ENCODE peak calls at places on chromosomes 6 and 20, in seven cellular contexts. O is HCT116, U is GM23248, A is PC-3, V is hepatocyte, E is SK-N-SH, J is GM23338. G is an unnamed sample. For H3K9me2, the result is how much of the 10 kb centered on the place peaks cover.

GRCh38 chr6:156883497-156884252 is 106.5 kb downstream of the ARID1B start:
- DNase-seq in O (no peak), U (peak), A (no peak), V (peak), E (no peak), J (peak), G (peak)

GRCh38 chr6:35170166-35170565 is 29.0 kb upstream of the TCP11 start:
- DNase-seq in O (no peak), U (peak), A (no peak), V (no peak), E (no peak), J (no peak), G (no peak)

GRCh38 chr6:106799008-106799952 is 169.9 kb downstream of the QRSL1 start:
- DNase-seq in O (no peak), U (peak), A (peak), V (peak), E (no peak), J (no peak), G (no peak)

GRCh38 chr20:23147964-23148720 is 62.0 kb upstream of the CD93 start:
- DNase-seq in O (peak), U (peak), A (peak), V (peak), E (no peak), J (no peak), G (peak)

GRCh38 chr6:136880748-136881460 is 41.2 kb upstream of the SLC35D3 start:
- DNase-seq in O (no peak), U (no peak), A (no peak), V (no peak), E (no peak), J (peak), G (no peak)

GRCh38 chr20:2955257-2955950 is 82.1 kb downstream of the PTPRA start:
- DNase-seq in O (no peak), U (peak), A (no peak), V (no peak), E (no peak), J (no peak), G (no peak)

GRCh38 chr6:14804001-14804401 is 441.9 kb upstream of the JARID2 start:
- DNase-seq in O (no peak), U (peak), A (no peak), V (no peak), E (peak), J (no peak), G (no peak)

GRCh38 chr6:143328885-143329284 is 121.6 kb downstream of the ADAT2 start:
- DNase-seq in O (no peak), U (peak), A (peak), V (no peak), E (no peak), J (no peak), G (no peak)

GRCh38 chr6:27672113-27672799 is 199.4 kb upstream of the ZNF184 start:
- DNase-seq in O (peak), U (peak), A (peak), V (peak), E (no peak), J (peak), G (no peak)

GRCh38 chr6:111788779-111789276 is 84.4 kb downstream of the FYN start:
- DNase-seq in O (no peak), U (no peak), A (no peak), V (no peak), E (no peak), J (no peak), G (no peak)

GRCh38 chr20:50190251-50191064 is at the start of gene CEBPB:
- DNase-seq in O (peak), U (peak), A (peak), V (peak), E (peak), J (peak), G (peak)

GRCh38 chr6:137666202-137666774 is 172.1 kb upstream of the OLIG3 start:
- DNase-seq in O (no peak), U (no peak), A (no peak), V (no peak), E (no peak), J (no peak), G (no peak)

GRCh38 chr20:36342316-36342715 is 36.2 kb downstream of the DLGAP4 start:
- DNase-seq in O (no peak), U (no peak), A (no peak), V (no peak), E (no peak), J (no peak), G (no peak)

GRCh38 chr6:722608-723007 is 29.7 kb upstream of the EXOC2 start:
- DNase-seq in O (no peak), U (peak), A (no peak), V (no peak), E (no peak), J (no peak), G (no peak)

GRCh38 chr6:125066964-125067363 is 86.6 kb upstream of the TPD52L1 start:
- DNase-seq in O (peak), U (no peak), A (peak), V (no peak), E (no peak), J (no peak), G (no peak)

GRCh38 chr20:61929561-61929960 is 136.1 kb downstream of the TAF4 start:
- DNase-seq in O (no peak), U (no peak), A (no peak), V (no peak), E (no peak), J (no peak), G (no peak)

GRCh38 chr20:36173451-36173933 is 19.0 kb downstream of the EPB41L1 start:
- DNase-seq in O (no peak), U (no peak), A (no peak), V (peak), E (peak), J (peak), G (no peak)

GRCh38 chr6:33392168-33392947 is 735 bp downstream of the KIFC1 start:
- DNase-seq in O (no peak), U (no peak), A (peak), V (no peak), E (no peak), J (peak), G (peak)

GRCh38 chr6:137316626-137317025 is 97.4 kb upstream of the IFNGR1 start:
- DNase-seq in O (no peak), U (peak), A (no peak), V (no peak), E (no peak), J (no peak), G (no peak)

GRCh38 chr6:108921547-108922331 is 73.5 kb downstream of the ARMC2 start:
- DNase-seq in O (no peak), U (peak), A (no peak), V (no peak), E (no peak), J (no peak), G (no peak)

GRCh38 chr20:43804781-43805180 is 78.0 kb upstream of the GTSF1L start:
- DNase-seq in O (no peak), U (no peak), A (no peak), V (no peak), E (no peak), J (no peak), G (no peak)

GRCh38 chr20:34637245-34638185 is 39.4 kb downstream of the PIGU start:
- DNase-seq in O (no peak), U (peak), A (peak), V (no peak), E (no peak), J (no peak), G (no peak)

GRCh38 chr6:81894286-81894685 is 141.8 kb upstream of the TENT5A start:
- DNase-seq in O (no peak), U (peak), A (no peak), V (peak), E (no peak), J (no peak), G (no peak)

GRCh38 chr6:161031721-161032495 is 40.3 kb downstream of the MAP3K4 start:
- DNase-seq in O (no peak), U (peak), A (peak), V (no peak), E (no peak), J (no peak), G (no peak)

GRCh38 chr6:78598966-78599365 is 268.4 kb upstream of the IRAK1BP1 start:
- DNase-seq in O (peak), U (peak), A (peak), V (no peak), E (no peak), J (no peak), G (no peak)

GRCh38 chr6:149264629-149265028 is 52.9 kb upstream of the TAB2 start:
- DNase-seq in O (no peak), U (no peak), A (no peak), V (no peak), E (no peak), J (no peak), G (no peak)

GRCh38 chr6:73746776-73747175 is 50.8 kb downstream of the CD109 start:
- DNase-seq in O (no peak), U (peak), A (no peak), V (no peak), E (no peak), J (no peak), G (no peak)

GRCh38 chr20:24208652-24209051 is 220.1 kb upstream of the GGTLC1 start:
- DNase-seq in O (no peak), U (no peak), A (peak), V (no peak), E (no peak), J (peak), G (no peak)

GRCh38 chr20:23049201-23049932 is at the start of gene THBD:
- DNase-seq in O (no peak), U (peak), A (peak), V (peak), E (no peak), J (peak), G (no peak)

GRCh38 chr6:107152633-107153032 is 37.3 kb upstream of the BEND3 start:
- DNase-seq in O (no peak), U (no peak), A (no peak), V (peak), E (no peak), J (no peak), G (no peak)

GRCh38 chr6:113488061-113488460 is 369.1 kb upstream of the MARCKS start:
- DNase-seq in O (no peak), U (no peak), A (no peak), V (no peak), E (no peak), J (no peak), G (no peak)

GRCh38 chr20:23419995-23420901 is 1.0 kb downstream of the NAPB start:
- DNase-seq in O (no peak), U (peak), A (peak), V (peak), E (peak), J (peak), G (peak)

GRCh38 chr6:17869010-17869752 is 118.3 kb downstream of the KIF13A start:
- DNase-seq in O (no peak), U (peak), A (peak), V (no peak), E (peak), J (no peak), G (no peak)
- H3K4me2 ChIP-seq in O (no peak), U (peak), A (peak), V (no peak), E (peak), J (no peak), G (no peak)

GRCh38 chr6:9699890-9700289 is 715.0 kb downstream of the TFAP2A start:
- DNase-seq in O (no peak), U (peak), A (no peak), V (no peak), E (no peak), J (no peak), G (no peak)

DNA sequence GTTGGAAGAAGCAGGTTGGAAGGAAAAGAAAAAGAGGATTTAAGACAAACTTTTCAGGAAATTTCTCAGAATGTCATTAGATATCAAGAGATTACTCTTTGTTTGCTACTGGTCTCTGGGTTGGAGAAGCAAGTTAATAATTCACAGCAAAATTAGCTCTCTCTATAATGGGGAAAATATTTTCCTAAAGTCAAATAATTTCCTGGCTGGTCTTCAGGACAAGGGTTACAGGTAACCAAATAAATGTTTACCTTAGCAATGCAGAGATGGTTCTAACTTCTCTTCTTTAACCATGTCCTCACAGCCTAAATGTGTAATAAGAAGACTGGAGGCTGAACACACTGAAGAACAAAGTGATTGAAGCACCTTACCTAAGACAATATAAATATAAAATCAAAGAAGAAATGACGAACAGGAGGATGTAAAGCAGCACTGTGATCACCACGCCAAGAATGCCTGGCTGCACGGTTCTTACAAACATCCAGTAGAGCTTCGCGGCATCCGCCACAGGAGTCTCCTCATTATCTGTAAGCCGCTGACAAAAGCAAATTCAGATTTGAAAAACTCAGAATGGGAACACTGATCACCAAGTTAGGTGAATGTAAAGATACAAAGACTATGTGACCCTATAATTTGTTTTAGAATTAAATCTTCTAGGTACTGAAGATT is 717.5 kb downstream of the TFAP2A start:
- DNase-seq in O (no peak), U (no peak), A (no peak), V (no peak), E (no peak), J (no peak), G (no peak)
- H3K9me2 ChIP-seq in O (under half), U (under half), A (under half), V (under half), E (under half), J (under half), G (under half)

GRCh38 chr6:158028421-158028820 is 46.8 kb downstream of the SYNJ2 start:
- DNase-seq in O (no peak), U (no peak), A (no peak), V (peak), E (no peak), J (no peak), G (no peak)

GRCh38 chr6:158027590-158028285 is 46.1 kb downstream of the SYNJ2 start:
- DNase-seq in O (no peak), U (no peak), A (no peak), V (peak), E (no peak), J (no peak), G (no peak)

GRCh38 chr6:158026901-158027589 is 45.4 kb downstream of the SYNJ2 start:
- DNase-seq in O (no peak), U (no peak), A (no peak), V (peak), E (no peak), J (no peak), G (no peak)

GRCh38 chr6:158029668-158030230 is 48.1 kb downstream of the SYNJ2 start:
- DNase-seq in O (no peak), U (no peak), A (no peak), V (peak), E (no peak), J (no peak), G (no peak)

GRCh38 chr6:158028876-158029275 is 47.2 kb downstream of the SYNJ2 start:
- DNase-seq in O (no peak), U (no peak), A (no peak), V (peak), E (no peak), J (no peak), G (no peak)
- H3K4me2 ChIP-seq in O (no peak), U (no peak), A (no peak), V (no peak), E (no peak), J (no peak), G (no peak)

GRCh38 chr6:53591873-53592272 is 47.0 kb upstream of the GCLC start:
- DNase-seq in O (no peak), U (peak), A (no peak), V (no peak), E (no peak), J (no peak), G (no peak)
- H3K9me2 ChIP-seq in O (under half), U (under half), A (under half), V (under half), E (under half), J (under half), G (under half)

DNA sequence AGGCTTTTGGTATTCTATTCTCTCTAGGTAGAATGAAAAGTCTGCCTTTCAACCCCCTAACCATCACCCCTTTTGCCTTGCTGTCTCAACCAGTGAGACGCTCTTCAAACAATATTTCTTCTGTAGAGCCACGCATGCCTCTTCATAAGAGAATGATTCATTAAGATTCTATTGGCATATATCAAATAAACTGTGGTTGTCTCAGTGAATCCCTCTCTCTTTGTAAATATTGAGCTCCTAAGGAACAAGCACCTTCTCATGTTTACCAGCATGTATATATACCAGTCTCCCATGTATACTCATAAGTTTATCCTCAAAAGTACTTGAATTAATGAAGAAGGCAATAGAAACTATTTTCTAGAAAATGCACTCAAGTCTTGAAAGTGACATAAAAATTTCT is 90.6 kb downstream of the HAO1 start:
- DNase-seq in O (no peak), U (no peak), A (peak), V (no peak), E (no peak), J (no peak), G (no peak)
- H3K4me2 ChIP-seq in O (no peak), U (no peak), A (peak), V (no peak), E (no peak), J (no peak), G (no peak)

DNA sequence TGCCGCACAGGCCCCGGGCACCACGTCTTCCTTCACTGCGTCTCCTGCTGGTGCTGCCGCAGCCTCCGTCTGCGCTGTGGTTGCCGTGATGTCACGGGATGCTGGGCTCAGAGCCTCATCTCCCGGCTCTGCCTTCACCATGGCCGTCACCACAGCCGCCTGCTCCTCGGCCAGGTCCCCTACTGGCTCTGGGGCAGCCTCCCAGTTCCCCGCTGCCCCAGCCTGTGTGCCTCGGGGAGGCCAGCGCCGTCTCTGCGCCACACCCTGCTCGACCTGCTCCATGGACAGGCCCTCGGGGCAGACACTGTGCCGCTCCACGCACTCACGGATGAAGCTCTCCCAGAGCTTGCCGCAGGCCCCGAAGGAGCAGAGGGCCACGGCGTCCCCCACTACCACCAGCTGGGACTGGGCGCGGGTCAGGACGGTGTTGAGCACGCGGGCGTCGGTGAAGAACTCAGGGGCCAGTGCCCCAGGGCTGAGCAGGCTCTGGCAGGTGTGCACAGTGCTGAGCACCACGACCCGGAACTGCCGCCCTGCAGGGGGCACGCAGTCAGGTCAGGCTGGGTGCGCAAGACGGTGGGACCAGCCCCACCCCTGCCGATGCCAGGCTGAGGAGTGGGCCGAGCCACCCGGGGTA is 8.2 kb downstream of the HELZ2 start:
- DNase-seq in O (no peak), U (no peak), A (no peak), V (no peak), E (no peak), J (no peak), G (no peak)
- H3K9me2 ChIP-seq in O (under half), U (under half), A (under half), V (under half), E (under half), J (under half), G (under half)

GRCh38 chr20:12638633-12639360 is 370.0 kb upstream of the SPTLC3 start:
- DNase-seq in O (no peak), U (no peak), A (no peak), V (no peak), E (peak), J (peak), G (no peak)

GRCh38 chr20:12649234-12649633 is 359.5 kb upstream of the SPTLC3 start:
- DNase-seq in O (no peak), U (no peak), A (no peak), V (no peak), E (no peak), J (no peak), G (no peak)

GRCh38 chr20:12640255-12640654 is 368.5 kb upstream of the SPTLC3 start:
- DNase-seq in O (no peak), U (no peak), A (no peak), V (no peak), E (no peak), J (no peak), G (no peak)

DNA sequence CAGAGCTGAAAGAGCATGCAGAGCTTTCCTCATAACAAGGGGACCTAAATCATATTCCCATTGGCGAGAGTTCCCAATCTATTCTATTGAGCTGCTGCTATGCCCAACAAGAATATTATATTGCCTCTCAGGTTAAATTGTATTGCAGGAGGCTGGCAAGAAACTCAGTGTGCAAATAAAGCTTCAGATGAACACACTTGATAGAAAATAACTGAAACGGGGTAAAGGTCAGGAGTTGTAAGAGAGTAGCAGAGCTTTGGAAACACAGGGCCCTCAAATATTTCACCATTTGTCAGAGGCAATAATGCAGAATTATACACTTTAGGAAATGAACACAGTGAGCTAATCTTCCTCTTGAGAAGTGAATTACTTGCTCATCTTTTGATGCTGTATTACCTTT is 364.3 kb upstream of the SPTLC3 start:
- DNase-seq in O (no peak), U (no peak), A (no peak), V (no peak), E (no peak), J (no peak), G (no peak)
- H3K4me2 ChIP-seq in O (no peak), U (no peak), A (no peak), V (no peak), E (no peak), J (no peak), G (no peak)

GRCh38 chr20:59393142-59393541 is 92.7 kb downstream of the EDN3 start:
- DNase-seq in O (no peak), U (no peak), A (no peak), V (no peak), E (no peak), J (no peak), G (no peak)
- H3K9me2 ChIP-seq in O (under half), U (under half), A (under half), V (under half), E (under half), J (under half), G (under half)

GRCh38 chr6:128208078-128208477 is 307.2 kb upstream of the THEMIS start:
- DNase-seq in O (no peak), U (peak), A (peak), V (no peak), E (no peak), J (no peak), G (no peak)
- H3K4me2 ChIP-seq in O (no peak), U (peak), A (peak), V (no peak), E (peak), J (no peak), G (no peak)